ENCODE peak calls at places on chromosomes 12 and 14, in four cellular contexts. Z is kidney epithelial cell, H is IMR-90, A is lung. D is an unnamed sample.

GRCh38 chr12:81005635-81006034 is 67.9 kb upstream of the LIN7A start:
- DNase-seq in Z (no peak), H (no peak), A (no peak), D (no peak)

GRCh38 chr12:90098132-90098779 is 389.6 kb upstream of the ATP2B1 start:
- DNase-seq in Z (no peak), H (no peak), A (no peak), D (no peak)

GRCh38 chr12:133129368-133130037 is 571 bp downstream of the ZNF891 start:
- DNase-seq in Z (no peak), H (peak), A (no peak), D (peak)

GRCh38 chr12:80230068-80230467 is 130.7 kb downstream of the OTOGL start:
- DNase-seq in Z (no peak), H (no peak), A (no peak), D (no peak)

GRCh38 chr14:101963611-101964296 is 619 bp upstream of the DYNC1H1 start:
- DNase-seq in Z (no peak), H (no peak), A (no peak), D (no peak)

GRCh38 chr14:34359423-34360120 is 102.5 kb downstream of the SPTSSA start:
- DNase-seq in Z (no peak), H (no peak), A (no peak), D (peak)

GRCh38 chr12:32891956-32892355 is 4.6 kb downstream of the PKP2 start:
- DNase-seq in Z (no peak), H (no peak), A (no peak), D (peak)

GRCh38 chr14:21525995-21526671 is at the start of gene SALL2:
- DNase-seq in Z (no peak), H (peak), A (peak), D (peak)

GRCh38 chr12:60421741-60422140 is 825.9 kb downstream of the SLC16A7 start:
- DNase-seq in Z (peak), H (peak), A (no peak), D (peak)

GRCh38 chr14:72419226-72419625 is 474.7 kb downstream of the DPF3 start:
- DNase-seq in Z (no peak), H (no peak), A (no peak), D (no peak)

GRCh38 chr12:48779869-48780268 is 9.0 kb downstream of the ADCY6 start:
- DNase-seq in Z (no peak), H (peak), A (no peak), D (no peak)

GRCh38 chr14:99685061-99685995 is 1.2 kb downstream of the CYP46A1 start:
- DNase-seq in Z (no peak), H (no peak), A (no peak), D (no peak)

GRCh38 chr12:90090929-90091651 is 382.5 kb upstream of the ATP2B1 start:
- DNase-seq in Z (peak), H (peak), A (peak), D (peak)

GRCh38 chr12:24899503-24900098 is 49.3 kb downstream of the BCAT1 start:
- DNase-seq in Z (no peak), H (no peak), A (no peak), D (no peak)

GRCh38 chr12:111598637-111599458 is at the start of gene ATXN2:
- DNase-seq in Z (no peak), H (no peak), A (peak), D (peak)

GRCh38 chr12:124586756-124587155 is 19.3 kb upstream of the NCOR2 start:
- DNase-seq in Z (no peak), H (no peak), A (no peak), D (no peak)

GRCh38 chr14:103185051-103186027 is 62.1 kb downstream of the TNFAIP2 start:
- DNase-seq in Z (no peak), H (peak), A (no peak), D (peak)

GRCh38 chr14:61662437-61663311 is 32.6 kb upstream of the HIF1A start:
- DNase-seq in Z (peak), H (peak), A (peak), D (peak)

GRCh38 chr14:91261115-91261514 is 16.6 kb upstream of the GPR68 start:
- DNase-seq in Z (no peak), H (no peak), A (no peak), D (no peak)

GRCh38 chr14:103550451-103551337 is 11.8 kb downstream of the BAG5 start:
- DNase-seq in Z (peak), H (no peak), A (no peak), D (no peak)

GRCh38 chr12:53756300-53757094 is 4.7 kb upstream of the CISTR start:
- DNase-seq in Z (no peak), H (no peak), A (no peak), D (no peak)

GRCh38 chr14:35915775-35916174 is 89.6 kb downstream of the BRMS1L start:
- DNase-seq in Z (no peak), H (no peak), A (no peak), D (no peak)

DNA sequence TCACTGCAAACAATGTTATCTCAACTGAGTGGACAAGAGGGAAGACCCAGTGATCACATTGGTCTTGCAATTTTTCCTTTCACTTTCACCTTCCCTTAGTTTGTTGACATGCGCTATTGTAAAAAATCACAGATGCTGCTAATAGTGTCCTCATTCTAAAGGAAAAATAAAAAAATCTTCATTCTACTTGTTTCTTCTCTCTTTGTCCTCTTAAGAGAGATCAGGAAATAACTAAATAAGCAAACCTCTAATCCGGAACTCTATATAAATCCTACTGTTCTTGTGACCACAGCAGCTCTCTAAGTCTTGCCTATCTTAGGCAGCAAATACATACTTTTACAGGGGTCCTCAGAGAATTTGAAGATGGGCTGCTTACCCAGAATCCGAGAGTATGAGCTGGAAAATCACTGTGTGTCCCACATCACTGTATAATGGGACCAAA is 257.7 kb downstream of the NAV3 start:
- DNase-seq in Z (no peak), H (peak), A (no peak), D (no peak)
- H3K4me3 ChIP-seq in Z (peak), H (peak), A (no peak), D (no peak)

GRCh38 chr12:131833288-131833895 is 5.2 kb downstream of the MMP17 start:
- DNase-seq in Z (no peak), H (no peak), A (no peak), D (no peak)
- TF ChIP-seq CTCF in Z (no peak), H (no peak), A (no peak), D (no peak)

GRCh38 chr12:1575799-1576401 is 18.5 kb downstream of the FBXL14 start:
- DNase-seq in Z (no peak), H (peak), A (no peak), D (peak)

GRCh38 chr12:1576410-1577240 is 17.8 kb downstream of the FBXL14 start:
- DNase-seq in Z (no peak), H (peak), A (no peak), D (no peak)

GRCh38 chr12:1573960-1574862 is 20.2 kb downstream of the FBXL14 start:
- DNase-seq in Z (no peak), H (no peak), A (no peak), D (no peak)

GRCh38 chr12:1574863-1575254 is 19.5 kb downstream of the FBXL14 start:
- DNase-seq in Z (no peak), H (no peak), A (no peak), D (no peak)

GRCh38 chr12:1575287-1575798 is 19.0 kb downstream of the FBXL14 start:
- DNase-seq in Z (no peak), H (no peak), A (no peak), D (no peak)
- H3K4me3 ChIP-seq in Z (no peak), H (no peak), A (no peak), D (no peak)

GRCh38 chr14:51085007-51085406 is 9.9 kb downstream of the TRIM9 start:
- DNase-seq in Z (no peak), H (no peak), A (no peak), D (no peak)

GRCh38 chr14:51087024-51087423 is 7.9 kb downstream of the TRIM9 start:
- DNase-seq in Z (peak), H (no peak), A (no peak), D (peak)

GRCh38 chr14:51086044-51086443 is 8.9 kb downstream of the TRIM9 start:
- DNase-seq in Z (no peak), H (no peak), A (no peak), D (no peak)

GRCh38 chr14:51092965-51093364 is 1.9 kb downstream of the TRIM9 start:
- DNase-seq in Z (no peak), H (no peak), A (no peak), D (no peak)

GRCh38 chr14:51089278-51089677 is 5.6 kb downstream of the TRIM9 start:
- DNase-seq in Z (no peak), H (no peak), A (no peak), D (no peak)
- TF ChIP-seq CTCF in Z (no peak), H (no peak), A (no peak), D (no peak)

GRCh38 chr12:26724309-26724702 is 108.7 kb downstream of the ITPR2 start:
- DNase-seq in Z (no peak), H (no peak), A (no peak), D (no peak)

GRCh38 chr12:26725517-26725916 is 107.5 kb downstream of the ITPR2 start:
- DNase-seq in Z (no peak), H (no peak), A (no peak), D (no peak)

GRCh38 chr12:26726956-26727355 is 106.0 kb downstream of the ITPR2 start:
- DNase-seq in Z (no peak), H (no peak), A (no peak), D (no peak)

GRCh38 chr12:26721800-26722199 is 111.2 kb downstream of the ITPR2 start:
- DNase-seq in Z (no peak), H (no peak), A (no peak), D (peak)

GRCh38 chr12:26723379-26724308 is 109.3 kb downstream of the ITPR2 start:
- DNase-seq in Z (peak), H (peak), A (no peak), D (peak)
- H3K4me3 ChIP-seq in Z (no peak), H (peak), A (no peak), D (no peak)

DNA sequence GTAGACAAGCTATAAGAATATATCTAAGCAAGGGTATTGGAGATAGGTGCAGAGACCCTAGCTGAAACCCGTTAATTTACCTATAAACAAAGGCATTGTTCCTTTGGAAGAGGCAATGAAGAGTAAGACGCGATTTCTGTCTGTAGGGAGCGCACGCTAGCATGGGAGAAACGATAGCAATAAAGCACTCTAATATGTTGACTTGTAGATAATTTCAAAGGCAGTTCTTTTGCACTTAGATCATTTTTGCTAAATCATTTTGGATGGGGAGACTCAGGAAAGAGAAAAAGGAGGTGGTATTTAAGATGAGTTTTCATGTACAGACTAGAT is 648 bp downstream of the CCDC77 start:
- DNase-seq in Z (no peak), H (peak), A (no peak), D (peak)
- TF ChIP-seq CTCF in Z (peak), H (peak), A (no peak), D (peak)

GRCh38 chr12:105231396-105231795 is 4.6 kb downstream of the APPL2 start:
- DNase-seq in Z (no peak), H (no peak), A (no peak), D (no peak)

GRCh38 chr12:105235747-105236476 is at the start of gene APPL2:
- DNase-seq in Z (no peak), H (peak), A (peak), D (peak)

GRCh38 chr12:105233045-105233905 is 2.7 kb downstream of the APPL2 start:
- DNase-seq in Z (no peak), H (no peak), A (no peak), D (no peak)

GRCh38 chr12:105235299-105235746 is 651 bp downstream of the APPL2 start:
- DNase-seq in Z (no peak), H (peak), A (no peak), D (peak)

GRCh38 chr12:105234197-105234596 is 1.8 kb downstream of the APPL2 start:
- DNase-seq in Z (no peak), H (no peak), A (no peak), D (no peak)
- H3K4me3 ChIP-seq in Z (peak), H (peak), A (no peak), D (no peak)

D was measured in epithelial cell of esophagus.